ENCODE peak calls at places on chromosomes 11 and 22, in five cellular contexts. W is IMR-90, L is neuronal stem cell, S is H1, O is mesenchymal stem cell. H is an unnamed sample.
A peak's percentile ranks its signal among the peaks of the same experiment; 100 is the strongest.

GRCh38 chr11:35289821-35290220 is 129.5 kb downstream of the SLC1A2 start:
- DNase-seq in O (peak; percentile 50), S (no peak), W (peak; percentile 60), L (no peak), H (no peak)

GRCh38 chr11:108198833-108199232 is 23.6 kb downstream of the NPAT start:
- DNase-seq in O (no peak), W (no peak), L (no peak), S (no peak), H (no peak)

GRCh38 chr11:71298016-71298550 is 45.7 kb upstream of the SHANK2 start:
- DNase-seq in L (no peak), W (no peak), S (peak; percentile 10), O (no peak), H (peak; percentile 16)

GRCh38 chr22:23504522-23504921 is 75.6 kb downstream of the IGLL1 start:
- DNase-seq in W (no peak), S (no peak), O (no peak), L (no peak), H (no peak)

GRCh38 chr11:10026514-10026913 is 267.5 kb downstream of the SBF2 start:
- DNase-seq in L (no peak), O (no peak), W (peak; percentile 77), S (no peak), H (no peak)

GRCh38 chr22:48186121-48186790 is 1423.8 kb downstream of the TBC1D22A start:
- DNase-seq in W (no peak), L (no peak), S (peak; percentile 24), O (no peak), H (peak; percentile 6)

GRCh38 chr11:114192841-114193389 is 103.3 kb upstream of the NNMT start:
- DNase-seq in W (no peak), O (no peak), S (no peak), L (no peak), H (no peak)

GRCh38 chr22:16972311-16972710 is 35.7 kb downstream of the GAB4 start:
- DNase-seq in S (no peak), L (no peak), O (no peak), W (no peak), H (no peak)

GRCh38 chr11:66476173-66476840 is 3.9 kb upstream of the DPP3 start:
- DNase-seq in L (no peak), S (peak; percentile 48), O (no peak), W (no peak), H (no peak)

GRCh38 chr11:85791326-85791990 is 19.5 kb downstream of the SYTL2 start:
- DNase-seq in S (no peak), L (no peak), O (no peak), W (peak; percentile 70), H (no peak)

GRCh38 chr11:78417175-78417887 is at the start of gene GAB2:
- DNase-seq in S (peak; percentile 72), W (no peak), L (no peak), O (no peak), H (peak; percentile 64)

GRCh38 chr22:40452730-40453487 is 82.5 kb downstream of the SGSM3 start:
- DNase-seq in W (peak; percentile 46), O (peak; percentile 37), S (no peak), L (no peak), H (no peak)

GRCh38 chr11:122633219-122633829 is 22.2 kb upstream of the UBASH3B start:
- DNase-seq in S (no peak), L (peak; percentile 29), O (peak; percentile 77), W (peak; percentile 69), H (peak; percentile 41)
- H3K4ac ChIP-seq in S (no peak overlapping the region), L (no peak overlapping the region), O (no peak overlapping the region), W (peak overlapping the region; percentile 5), H (no peak overlapping the region)

DNA sequence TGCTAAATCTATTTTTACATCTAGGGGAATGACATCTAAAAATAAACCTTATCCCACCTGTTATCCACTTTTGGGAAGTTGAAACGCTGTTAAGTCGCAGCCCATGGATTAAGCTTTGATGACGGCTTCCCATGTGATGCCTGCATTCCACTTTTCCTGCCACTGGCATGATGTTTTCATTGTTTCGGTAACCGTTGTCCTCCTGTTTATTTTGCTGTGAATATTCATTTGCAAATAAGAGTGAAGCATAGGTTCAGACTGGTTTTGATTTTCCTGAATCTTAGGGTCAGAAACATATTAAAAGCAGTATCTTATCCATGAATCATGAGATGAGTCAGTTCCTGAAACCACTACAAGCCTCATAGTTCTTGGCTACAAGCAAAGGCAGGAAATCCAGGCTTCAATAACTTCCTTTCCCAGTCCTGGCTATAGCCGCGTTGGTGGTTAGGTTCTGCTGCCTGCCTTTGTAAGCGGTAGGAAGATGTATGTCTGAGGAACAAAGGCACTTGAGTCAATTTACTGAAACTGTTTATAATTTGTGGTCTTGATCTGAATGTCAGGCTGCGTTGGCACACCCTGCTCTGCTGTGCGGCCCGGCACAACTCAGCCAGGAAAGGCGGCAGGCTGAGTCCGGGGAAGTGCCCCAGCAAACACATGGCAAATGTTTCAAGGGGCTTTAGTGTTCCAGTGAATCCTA is 19.4 kb downstream of the TEAD1 start:
- DNase-seq in W (peak; percentile 99), S (no peak), O (peak; percentile 99), L (no peak), H (no peak)
- H2AFZ ChIP-seq in W (peak overlapping the region; percentile 74), S (no peak overlapping the region), O (no peak overlapping the region), L (peak overlapping the region; percentile 34), H (no peak overlapping the region)

DNA sequence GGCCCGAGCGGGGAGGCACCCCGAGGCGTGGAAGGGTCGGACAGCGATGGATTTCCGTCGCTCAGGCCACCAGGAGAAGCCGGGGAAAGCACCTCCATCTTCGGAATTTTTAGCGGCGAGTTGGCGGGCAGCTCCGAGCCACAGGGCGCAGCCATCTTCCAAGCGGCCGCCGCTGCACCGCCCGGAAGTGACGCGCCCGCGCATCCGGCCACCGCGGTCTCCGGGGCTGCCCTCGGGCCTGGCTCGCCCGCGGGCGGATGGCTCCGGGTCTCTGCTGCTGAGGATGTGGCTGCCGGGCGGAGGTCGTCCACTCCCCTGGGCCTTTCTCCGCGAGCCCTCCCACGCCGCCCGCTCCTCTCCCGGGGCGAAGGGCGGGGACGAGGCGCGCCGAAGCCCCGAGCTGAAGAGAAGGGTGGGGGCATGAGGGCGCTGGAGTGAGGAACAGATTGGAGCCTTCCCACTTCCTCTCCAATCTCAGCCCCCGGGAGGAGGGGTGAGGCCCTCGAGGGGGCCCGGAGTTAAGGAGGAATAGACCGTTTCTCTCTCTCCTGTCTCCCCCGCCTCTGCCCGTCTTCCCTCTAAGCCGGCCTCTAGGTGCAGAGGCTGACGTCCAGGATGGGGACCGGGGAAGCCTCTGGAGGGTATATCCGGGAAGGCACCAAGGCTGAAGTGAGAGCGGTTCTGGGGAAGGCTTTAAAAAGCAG is at the start of gene MSANTD2:
- DNase-seq in W (peak; percentile 79), S (peak; percentile 90), L (peak; percentile 76), O (peak; percentile 90), H (peak; percentile 82)
- H2AK5ac ChIP-seq in W (peak within 1 kb of the TSS; percentile 45), S (no peak within 1 kb of the TSS), L (peak within 1 kb of the TSS; percentile 87), O (no peak within 1 kb of the TSS), H (no peak within 1 kb of the TSS)

GRCh38 chr22:21714059-21714770 is 21.4 kb downstream of the YPEL1 start:
- DNase-seq in W (no peak), O (no peak), S (no peak), L (no peak), H (no peak)

GRCh38 chr22:21712751-21713427 is 22.7 kb downstream of the YPEL1 start:
- DNase-seq in W (peak; percentile 78), O (peak; percentile 85), L (no peak), S (peak; percentile 59), H (peak; percentile 59)

GRCh38 chr22:21711851-21712250 is 23.7 kb downstream of the YPEL1 start:
- DNase-seq in L (no peak), S (no peak), O (no peak), W (no peak), H (no peak)

GRCh38 chr22:21714784-21715183 is 20.8 kb downstream of the YPEL1 start:
- DNase-seq in L (no peak), W (peak; percentile 27), S (no peak), O (no peak), H (no peak)

GRCh38 chr22:21713428-21714058 is 22.1 kb downstream of the YPEL1 start:
- DNase-seq in O (no peak), W (no peak), S (no peak), L (no peak), H (no peak)
- H3K4ac ChIP-seq in O (no peak overlapping the region), W (peak overlapping the region; percentile 9), S (no peak overlapping the region), L (peak overlapping the region; percentile 40), H (no peak overlapping the region)

GRCh38 chr11:128889657-128890213 is 1.4 kb upstream of the KCNJ5 start:
- DNase-seq in S (no peak), O (no peak), W (no peak), L (no peak), H (no peak)

GRCh38 chr11:128891410-128891861 is 280 bp downstream of the KCNJ5 start:
- DNase-seq in O (peak; percentile 29), S (peak; percentile 65), W (no peak), L (no peak), H (no peak)

GRCh38 chr11:128890216-128890542 is 977 bp upstream of the KCNJ5 start:
- DNase-seq in L (no peak), S (peak; percentile 77), W (no peak), O (no peak), H (no peak)

GRCh38 chr11:128891912-128892398 is 799 bp downstream of the KCNJ5 start:
- DNase-seq in W (no peak), L (no peak), O (no peak), S (no peak), H (no peak)

DNA sequence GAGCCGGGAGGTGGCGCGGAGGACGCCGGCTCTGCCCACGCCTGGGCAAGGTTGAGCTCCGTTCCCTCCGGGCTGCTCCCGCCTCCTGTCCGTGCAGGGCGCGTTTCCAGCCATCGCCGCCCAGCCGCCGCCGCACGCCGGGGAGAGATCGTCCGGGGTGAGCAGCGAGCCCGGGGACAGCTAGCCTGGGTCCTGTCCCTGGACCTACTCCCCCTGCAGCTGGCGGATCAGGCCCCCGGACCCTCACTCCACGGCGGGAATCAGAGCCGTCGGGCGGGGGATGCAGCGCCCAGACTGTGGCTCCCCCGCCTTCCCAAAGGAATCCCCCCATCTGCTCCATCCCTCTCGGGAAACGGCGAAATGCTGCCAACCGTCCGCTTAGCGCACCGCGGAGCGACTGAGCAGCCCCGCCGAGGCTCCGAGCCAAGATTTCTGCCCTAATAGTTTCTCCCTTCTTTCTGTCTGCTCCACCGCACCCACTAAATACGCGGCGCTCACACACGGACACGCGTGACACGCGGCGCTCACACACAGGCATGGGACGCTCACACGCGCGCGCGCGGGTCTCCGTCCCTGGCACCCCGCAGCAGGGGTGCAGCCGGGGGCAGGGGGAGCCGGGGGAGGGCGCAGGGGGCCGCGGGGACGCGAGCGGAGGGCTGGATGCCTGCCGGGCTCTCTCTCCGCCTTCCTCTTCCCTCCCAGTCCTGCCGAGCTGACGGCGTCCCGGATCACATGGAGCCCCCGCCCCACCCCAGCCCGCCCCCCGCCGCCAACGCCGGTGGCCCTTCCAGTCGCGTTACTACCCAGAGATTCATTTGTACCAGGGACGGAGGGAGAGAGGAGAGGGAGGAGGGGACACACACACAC is at the start of gene KCNJ5:
- DNase-seq in W (no peak), L (no peak), O (peak; percentile 41), S (peak; percentile 77), H (peak; percentile 48)
- H2AFZ ChIP-seq in W (peak within 1 kb of the TSS; percentile 82), L (peak within 1 kb of the TSS; percentile 92), O (no peak within 1 kb of the TSS), S (peak within 1 kb of the TSS; percentile 35), H (no peak within 1 kb of the TSS)

GRCh38 chr22:25027052-25027525 is 74.6 kb downstream of the KIAA1671 start:
- DNase-seq in L (no peak), W (no peak), O (no peak), S (no peak), H (no peak)
- H2AK5ac ChIP-seq in L (no peak overlapping the region), W (no peak overlapping the region), O (no peak overlapping the region), S (no peak overlapping the region), H (no peak overlapping the region)

H was measured in H9.